ENCODE peak calls at places on chromosome 13, in seven cellular contexts. U is uterus, R is Peyer's patch, Z is transverse colon, L is tibial nerve, M is body of pancreas, K is lower leg skin. W is an unnamed sample.

GRCh38 chr13:105969761-105970160 is 565.7 kb downstream of the EFNB2 start:
- DNase-seq in R (no peak), L (no peak), K (no peak), U (no peak), M (no peak), Z (no peak), W (no peak)

GRCh38 chr13:59744747-59745394 is 418.9 kb downstream of the DIAPH3 start:
- DNase-seq in L (no peak), K (no peak), U (no peak), R (no peak), Z (no peak), M (no peak), W (no peak)

GRCh38 chr13:97273341-97273831 is 51.3 kb downstream of the MBNL2 start:
- DNase-seq in R (no peak), U (no peak), L (no peak), Z (no peak), K (no peak), M (no peak), W (no peak)

GRCh38 chr13:23020246-23020843 is 160.4 kb upstream of the SGCG start:
- DNase-seq in M (peak), U (peak), K (peak), L (peak), Z (peak), R (no peak), W (no peak)

GRCh38 chr13:106318941-106319411 is 216.5 kb downstream of the EFNB2 start:
- DNase-seq in L (no peak), M (no peak), U (peak), K (no peak), R (no peak), Z (no peak), W (peak)

GRCh38 chr13:39433705-39434104 is 169.3 kb downstream of the LHFPL6 start:
- DNase-seq in U (no peak), M (no peak), K (no peak), Z (no peak), L (no peak), R (no peak), W (no peak)

GRCh38 chr13:83450586-83450985 is 431.7 kb downstream of the SLITRK1 start:
- DNase-seq in U (no peak), Z (no peak), M (no peak), L (no peak), R (no peak), K (no peak), W (no peak)

GRCh38 chr13:102763745-102764144 is 9.8 kb downstream of the TEX30 start:
- DNase-seq in U (no peak), K (no peak), L (no peak), M (no peak), Z (no peak), R (no peak), W (no peak)

GRCh38 chr13:24274452-24274971 is 34.9 kb upstream of the C1QTNF9 start:
- DNase-seq in R (no peak), K (no peak), M (no peak), Z (peak), L (no peak), U (no peak), W (no peak)

GRCh38 chr13:21344662-21345176 is 114.4 kb downstream of the ZDHHC20 start:
- DNase-seq in K (no peak), U (no peak), Z (no peak), L (no peak), R (no peak), M (no peak), W (no peak)

GRCh38 chr13:48412881-48413351 is at the start of gene LPAR6:
- DNase-seq in M (no peak), K (no peak), U (no peak), R (no peak), L (no peak), Z (no peak), W (no peak)

GRCh38 chr13:111399334-111399733 is 78.9 kb downstream of the TEX29 start:
- DNase-seq in R (no peak), K (no peak), M (no peak), Z (no peak), L (no peak), U (no peak), W (peak)

GRCh38 chr13:28423010-28423409 is 71.9 kb downstream of the FLT1 start:
- DNase-seq in L (peak), Z (peak), M (no peak), U (no peak), R (no peak), K (peak), W (no peak)

GRCh38 chr13:87941244-87941643 is 270.1 kb downstream of the SLITRK5 start:
- DNase-seq in K (no peak), R (no peak), M (no peak), U (no peak), Z (no peak), L (no peak), W (no peak)

GRCh38 chr13:95954266-95954665 is 98.9 kb downstream of the UGGT2 start:
- DNase-seq in U (no peak), R (no peak), K (no peak), Z (no peak), M (no peak), L (no peak), W (no peak)

GRCh38 chr13:79989251-79989661 is 351.7 kb downstream of the SPRY2 start:
- DNase-seq in Z (peak), M (no peak), K (no peak), R (peak), L (no peak), U (no peak), W (no peak)

GRCh38 chr13:35157143-35157755 is 215.2 kb downstream of the NBEA start:
- DNase-seq in U (no peak), L (no peak), K (peak), Z (peak), M (peak), R (no peak), W (no peak)

GRCh38 chr13:79307866-79308298 is 98.2 kb downstream of the RBM26 start:
- DNase-seq in Z (no peak), R (no peak), L (no peak), K (no peak), M (no peak), U (no peak), W (no peak)

GRCh38 chr13:29497137-29497654 is 98.3 kb downstream of the SLC7A1 start:
- DNase-seq in M (peak), Z (peak), U (peak), R (no peak), K (no peak), L (peak), W (no peak)

GRCh38 chr13:90171649-90172048 is 1175.8 kb upstream of the MIR17HG start:
- DNase-seq in M (no peak), L (no peak), U (no peak), R (no peak), Z (no peak), K (no peak), W (no peak)

GRCh38 chr13:104025303-104025702 is 959.1 kb upstream of the SLC10A2 start:
- DNase-seq in U (no peak), M (no peak), Z (no peak), K (no peak), R (no peak), L (no peak), W (no peak)

GRCh38 chr13:102913924-102914628 is 68.2 kb downstream of the ERCC5 start:
- DNase-seq in Z (peak), R (no peak), M (no peak), L (no peak), U (no peak), K (peak), W (no peak)

GRCh38 chr13:31090921-31091624 is 70.6 kb downstream of the HSPH1 start:
- DNase-seq in U (no peak), R (no peak), K (no peak), M (no peak), L (no peak), Z (no peak), W (no peak)

GRCh38 chr13:51801631-51802099 is 2.3 kb downstream of the DHRS12 start:
- DNase-seq in R (peak), U (no peak), L (peak), Z (peak), K (peak), M (peak), W (peak)

GRCh38 chr13:83190020-83190419 is 692.3 kb downstream of the SLITRK1 start:
- DNase-seq in R (no peak), U (no peak), Z (no peak), K (no peak), L (no peak), M (no peak), W (no peak)

GRCh38 chr13:98563071-98563470 is 13.8 kb downstream of the STK24 start:
- DNase-seq in L (no peak), R (no peak), K (no peak), U (no peak), M (no peak), Z (no peak), W (no peak)

GRCh38 chr13:98570929-98571372 is 6.0 kb downstream of the STK24 start:
- DNase-seq in L (no peak), M (no peak), U (peak), R (peak), K (no peak), Z (peak), W (no peak)

GRCh38 chr13:98567140-98567539 is 9.8 kb downstream of the STK24 start:
- DNase-seq in M (no peak), Z (no peak), U (no peak), L (no peak), K (no peak), R (no peak), W (no peak)

GRCh38 chr13:98564204-98564603 is 12.7 kb downstream of the STK24 start:
- DNase-seq in M (no peak), L (no peak), R (no peak), U (no peak), K (no peak), Z (no peak), W (no peak)

GRCh38 chr13:98565726-98566577 is 11.0 kb downstream of the STK24 start:
- DNase-seq in R (no peak), M (peak), Z (peak), L (no peak), U (no peak), K (no peak), W (no peak)
- TF ChIP-seq POLR2A in R (peak), M (no peak), Z (peak), L (no peak), U (no peak), K (no peak), W (no peak)

GRCh38 chr13:50613356-50613831 is 230.1 kb downstream of the DLEU7 start:
- DNase-seq in M (no peak), Z (no peak), L (no peak), U (no peak), R (no peak), K (no peak), W (no peak)
- TF ChIP-seq POLR2A in M (no peak), Z (no peak), L (no peak), U (no peak), R (no peak), K (no peak), W (no peak)

DNA sequence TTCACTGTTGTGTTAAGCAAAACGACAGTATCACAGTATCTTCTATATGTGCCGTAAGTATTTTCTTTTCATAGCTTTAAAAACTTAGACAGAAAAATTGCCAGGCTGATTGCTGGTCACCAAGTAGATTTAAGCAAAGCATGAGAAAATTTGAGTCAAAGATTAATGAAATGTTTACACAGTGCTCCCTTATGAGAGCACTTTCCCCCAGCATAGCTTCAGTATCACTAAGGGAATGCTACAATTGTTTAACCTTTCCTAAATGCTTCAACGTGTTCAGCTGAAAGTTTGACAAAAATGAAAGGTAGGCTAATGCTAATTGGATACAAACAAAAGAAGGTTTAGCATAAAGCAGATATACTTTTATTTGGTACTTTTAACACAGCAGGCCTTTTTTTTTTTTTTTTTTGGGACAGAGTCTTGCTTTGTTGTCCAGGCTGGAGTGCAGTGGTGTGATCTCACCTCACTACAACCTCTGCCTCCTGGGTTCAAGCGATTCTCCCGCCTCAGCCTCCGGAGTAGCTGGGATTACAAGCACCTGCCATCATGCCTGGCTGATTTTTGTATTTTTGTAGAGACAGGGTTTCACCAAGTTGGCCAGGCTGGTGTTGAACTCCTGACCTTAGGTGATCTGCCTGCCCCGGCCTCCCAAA is 23.4 kb downstream of the PCCA start:
- DNase-seq in U (no peak), L (no peak), M (no peak), Z (no peak), K (no peak), R (no peak), W (no peak)
- TF ChIP-seq POLR2A in U (no peak), L (no peak), M (no peak), Z (no peak), K (no peak), R (no peak), W (no peak)

GRCh38 chr13:45464687-45465453 is at the start of gene COG3:
- DNase-seq in L (peak), M (peak), R (peak), U (peak), Z (peak), K (peak), W (peak)
- TF ChIP-seq POLR2A in L (no peak), M (peak), R (peak), U (peak), Z (peak), K (no peak), W (peak)

GRCh38 chr13:99280166-99280565 is 22.0 kb upstream of the GPR18 start:
- DNase-seq in U (no peak), M (no peak), L (no peak), R (no peak), Z (peak), K (peak), W (no peak)
- TF ChIP-seq POLR2A in U (no peak), M (no peak), L (no peak), R (no peak), Z (peak), K (no peak), W (no peak)

GRCh38 chr13:27395007-27395510 is 29.4 kb upstream of the GTF3A start:
- DNase-seq in L (no peak), R (no peak), U (no peak), M (peak), Z (no peak), K (no peak), W (no peak)
- TF ChIP-seq POLR2A in L (no peak), R (no peak), U (no peak), M (no peak), Z (no peak), K (no peak), W (no peak)

W was measured in upper lobe of left lung.